ENCODE peak calls at places on chromosome X, in nine cellular contexts. Q is non-pigmented ciliary epithelial cell; V is NCI-H1092; A is heart left ventricle; O is fibroblast of lung; C is NCI-H1694 treated with DMSO at 0.1 percent for 48 hours; B is stimulated activated CD8-positive, alpha-beta memory T cell treated with anti-CD3 and anti-CD28 coated beads, Interleukin-2, amount 100 ng/mL, for 48 hours; U is posterior cingulate gyrus; D is heart right ventricle. X is an unnamed sample.

GRCh38 chrX:16827225-16827624 is 41.0 kb downstream of the TXLNG start:
- DNase-seq in Q (no peak), V (no peak), A (no peak), O (no peak), C (no peak), B (no peak), U (no peak), D (no peak), X (no peak)

GRCh38 chrX:132622130-132622529 is 133.3 kb upstream of the MBNL3 start:
- DNase-seq in Q (peak; percentile 6), V (no peak), A (no peak), O (peak; percentile 43), C (no peak), B (peak; percentile 39), U (no peak), D (no peak), X (no peak)

GRCh38 chrX:137431693-137432488 is 134.0 kb upstream of the ZIC3 start:
- DNase-seq in Q (no peak), V (no peak), A (no peak), O (no peak), C (no peak), B (no peak), U (no peak), D (no peak), X (no peak)

GRCh38 chrX:12032082-12032481 is 106.2 kb upstream of the FRMPD4 start:
- DNase-seq in Q (no peak), V (no peak), A (no peak), O (no peak), C (no peak), B (no peak), U (no peak), D (no peak), X (no peak)

GRCh38 chrX:54999717-55000598 is at the start of gene APEX2:
- DNase-seq in Q (peak; percentile 74), V (peak; percentile 88), A (peak; percentile 89), O (peak; percentile 92), C (peak; percentile 89), B (peak; percentile 69), U (peak; percentile 84), D (peak; percentile 91), X (peak; percentile 72)

GRCh38 chrX:4379071-4379470 is 665.6 kb upstream of the PRKX start:
- DNase-seq in Q (no peak), V (no peak), A (no peak), O (no peak), C (no peak), B (no peak), U (no peak), D (no peak), X (no peak)

GRCh38 chrX:10932842-10933440 is 178.2 kb upstream of the HCCS start:
- DNase-seq in Q (no peak), V (no peak), A (no peak), O (peak; percentile 60), C (no peak), B (no peak), U (no peak), D (no peak), X (no peak)

GRCh38 chrX:105282077-105282476 is 61.6 kb upstream of the TEX13A start:
- DNase-seq in Q (no peak), V (no peak), A (no peak), O (peak; percentile 1), C (no peak), B (no peak), U (no peak), D (no peak), X (no peak)

GRCh38 chrX:130260316-130260715 is 8.4 kb downstream of the ZNF280C start:
- DNase-seq in Q (no peak), V (no peak), A (no peak), O (peak; percentile 81), C (no peak), B (no peak), U (no peak), D (no peak), X (no peak)

GRCh38 chrX:49186125-49187027 is at the start of gene PRICKLE3:
- DNase-seq in Q (no peak), V (peak; percentile 42), A (peak; percentile 87), O (peak; percentile 57), C (peak; percentile 49), B (peak; percentile 58), U (no peak), D (peak; percentile 82), X (peak; percentile 86)

GRCh38 chrX:39895228-39896110 is 202.3 kb downstream of the BCOR start:
- DNase-seq in Q (no peak), V (peak; percentile 69), A (no peak), O (no peak), C (no peak), B (no peak), U (no peak), D (no peak), X (no peak)

GRCh38 chrX:100413231-100413630 is 3.2 kb upstream of the PCDH19 start:
- DNase-seq in Q (peak; percentile 6), V (peak; percentile 50), A (no peak), O (peak; percentile 67), C (peak; percentile 67), B (no peak), U (no peak), D (peak; percentile 26), X (peak; percentile 52)

GRCh38 chrX:2848806-2849420 is 20.2 kb downstream of the GYG2 start:
- DNase-seq in Q (peak; percentile 38), V (no peak), A (no peak), O (peak; percentile 32), C (no peak), B (no peak), U (no peak), D (no peak), X (no peak)

X was measured in GM20000.